ENCODE peak calls at places on chromosomes 6 and 20, in four cellular contexts. F is CD4-positive, alpha-beta T cell; H is cardiac fibroblast; U is left lung. B is an unnamed sample.

GRCh38 chr6:117549606-117550005 is 52.7 kb downstream of the GOPC start:
- DNase-seq in U (no peak), H (no peak), F (no peak), B (no peak)

GRCh38 chr20:21781446-21782075 is 76.1 kb downstream of the PAX1 start:
- DNase-seq in F (no peak), U (no peak), H (no peak), B (no peak)

GRCh38 chr6:125273965-125274364 is 27.8 kb downstream of the HDDC2 start:
- DNase-seq in H (peak), F (no peak), U (no peak), B (no peak)

GRCh38 chr6:32857156-32857891 is 3.3 kb downstream of the PSMB9 start:
- DNase-seq in U (no peak), F (no peak), H (no peak), B (no peak)

GRCh38 chr6:69064226-69064625 is 429.1 kb downstream of the ADGRB3 start:
- DNase-seq in H (no peak), F (no peak), U (no peak), B (no peak)

GRCh38 chr20:64237316-64237715 is 18.2 kb upstream of the PCMTD2 start:
- DNase-seq in F (no peak), U (peak), H (no peak), B (no peak)

GRCh38 chr6:47138046-47138445 is 95.9 kb upstream of the ADGRF1 start:
- DNase-seq in U (no peak), H (peak), F (no peak), B (no peak)

GRCh38 chr6:81999826-82000225 is 247.3 kb upstream of the TENT5A start:
- DNase-seq in F (no peak), H (peak), U (no peak), B (no peak)

GRCh38 chr6:28489366-28490190 is 26.0 kb downstream of the GPX6 start:
- DNase-seq in F (peak), U (peak), H (peak), B (no peak)

GRCh38 chr6:153959281-153959680 is 79.8 kb upstream of the OPRM1 start:
- DNase-seq in F (no peak), U (no peak), H (no peak), B (no peak)

GRCh38 chr6:35445691-35446090 is 6.4 kb upstream of the FANCE start:
- DNase-seq in U (no peak), H (peak), F (no peak), B (no peak)

DNA sequence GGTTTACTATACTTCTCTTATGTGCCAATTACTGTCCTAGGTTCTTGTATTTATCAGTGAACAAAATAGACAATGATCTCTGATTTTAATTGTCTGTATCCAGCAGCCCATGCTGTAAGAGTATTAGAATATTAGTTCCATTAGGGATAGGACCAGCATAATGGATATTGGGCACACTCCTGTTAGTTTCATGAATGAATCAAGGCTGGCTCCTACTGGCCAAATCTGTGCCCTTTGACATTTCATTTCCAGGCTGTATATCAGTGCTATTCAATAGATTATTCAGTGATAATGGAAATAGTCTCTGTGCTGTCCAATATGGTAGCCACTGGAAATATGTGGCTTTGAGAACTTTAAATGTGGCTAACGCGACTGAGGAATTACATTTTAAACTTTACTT is 1007.9 kb upstream of the FLRT3 start:
- DNase-seq in H (no peak), U (no peak), F (no peak), B (no peak)
- TF ChIP-seq CTCF in H (no peak), U (no peak), F (no peak), B (no peak)

GRCh38 chr20:58702859-58703648 is 10.5 kb downstream of the NPEPL1 start:
- DNase-seq in F (no peak), U (peak), H (no peak), B (no peak)
- TF ChIP-seq CTCF in F (peak), U (no peak), H (peak), B (no peak)

DNA sequence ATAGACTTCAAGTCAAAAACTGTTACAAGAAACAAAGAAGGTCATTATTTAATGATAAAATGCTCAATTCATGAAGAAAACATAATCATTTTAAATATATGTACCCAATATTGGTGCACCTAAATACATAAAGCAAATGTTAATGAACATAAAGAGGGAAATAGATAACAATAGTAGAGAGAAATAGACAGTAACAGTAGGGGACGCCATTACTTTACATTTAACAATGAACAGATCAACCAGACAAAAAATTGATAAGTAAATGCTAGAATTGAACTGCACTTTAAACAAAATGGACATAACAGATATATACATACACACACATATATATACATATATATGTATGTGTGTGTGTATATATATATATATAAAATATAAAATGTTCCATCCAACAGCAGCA is 37.4 kb downstream of the IL22RA2 start:
- DNase-seq in H (peak), F (no peak), U (no peak), B (no peak)
- TF ChIP-seq CTCF in H (peak), F (no peak), U (peak), B (no peak)

DNA sequence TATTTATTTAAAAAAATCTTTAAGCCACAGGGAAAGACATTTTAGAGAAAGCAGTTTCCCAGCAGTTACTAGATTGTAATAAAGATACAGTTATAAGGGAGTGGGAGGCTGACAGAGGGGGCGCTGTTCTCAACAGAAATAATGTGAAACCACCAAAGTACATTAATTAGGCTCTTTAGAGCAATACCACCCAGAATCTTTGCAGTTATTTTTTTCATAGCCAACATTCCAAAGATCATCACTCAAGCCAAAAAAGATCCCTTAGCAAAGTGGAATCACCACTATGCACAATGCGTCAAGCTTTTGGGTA is 331.3 kb upstream of the DEFB112 start:
- DNase-seq in F (no peak), H (no peak), U (no peak), B (no peak)
- TF ChIP-seq CTCF in F (no peak), H (no peak), U (no peak), B (no peak)

GRCh38 chr6:51569594-51569993 is 517.8 kb downstream of the PKHD1 start:
- DNase-seq in U (no peak), H (no peak), F (no peak), B (no peak)
- TF ChIP-seq CTCF in U (no peak), H (no peak), F (no peak), B (no peak)

DNA sequence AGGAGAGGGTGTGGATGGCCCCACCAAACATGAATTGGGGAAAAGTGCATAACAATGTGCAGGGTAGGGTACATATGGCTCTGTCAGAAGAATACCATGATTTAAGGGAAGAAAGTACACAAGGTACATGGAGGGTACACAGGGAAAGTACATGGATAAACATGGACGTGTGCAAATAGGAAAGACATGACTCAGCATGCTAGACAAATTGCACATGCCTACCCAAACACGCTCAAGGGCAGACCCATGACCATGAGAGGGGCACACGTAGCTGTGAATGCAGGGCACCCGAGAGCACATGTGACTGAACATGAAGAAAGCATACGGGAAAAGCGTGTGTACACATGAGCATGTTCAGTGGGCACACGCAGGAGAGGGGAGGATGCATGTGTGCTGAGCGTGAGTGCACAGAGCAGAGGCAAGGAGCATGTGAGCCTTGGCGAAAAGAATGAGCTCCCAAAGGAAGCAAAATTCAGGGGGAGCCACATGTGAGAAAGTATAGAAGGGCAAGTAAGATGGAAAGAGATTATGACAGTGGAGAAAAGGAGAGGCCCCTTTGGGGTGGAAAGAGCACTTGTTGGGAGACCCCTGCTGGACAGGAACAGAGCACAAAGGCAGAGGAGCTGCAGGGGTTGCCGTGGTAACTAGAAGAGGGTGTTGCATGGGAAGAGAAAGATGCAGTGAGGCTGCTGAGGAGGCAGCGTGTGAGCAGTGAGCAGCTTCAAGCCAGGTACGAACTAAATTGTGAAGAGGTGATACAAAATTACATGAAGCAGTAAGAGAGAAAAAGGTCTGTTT is 17.8 kb downstream of the OR2H2 start:
- DNase-seq in U (no peak), F (no peak), H (peak), B (no peak)
- TF ChIP-seq CTCF in U (no peak), F (no peak), H (peak), B (no peak)

GRCh38 chr20:37755665-37756064 is 61.8 kb downstream of the CTNNBL1 start:
- DNase-seq in F (no peak), U (no peak), H (no peak), B (no peak)
- TF ChIP-seq CTCF in F (no peak), U (no peak), H (no peak), B (no peak)

GRCh38 chr6:138945354-138945753 is 42.7 kb downstream of the REPS1 start:
- DNase-seq in U (no peak), F (no peak), H (no peak), B (no peak)
- TF ChIP-seq CTCF in U (no peak), F (no peak), H (peak), B (no peak)

DNA sequence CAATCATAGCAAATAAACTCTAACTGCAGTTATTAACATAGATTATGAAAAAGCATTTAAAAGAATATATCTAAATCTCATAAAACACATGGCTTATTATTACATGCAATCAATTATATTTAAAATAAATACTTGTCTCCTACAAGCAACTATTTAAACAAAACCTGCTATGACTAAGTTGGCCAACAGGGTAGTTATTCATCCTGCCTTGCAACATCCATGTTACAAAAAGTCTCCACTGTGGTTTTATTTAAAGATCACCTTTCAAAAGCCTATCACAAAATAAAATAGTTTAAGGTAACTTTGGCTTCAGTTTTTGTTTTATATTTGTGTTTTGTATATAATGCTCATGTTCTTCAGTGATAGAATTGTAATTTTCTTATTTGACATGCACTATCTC is 1127.0 kb upstream of the MAP3K7 start:
- DNase-seq in U (no peak), F (no peak), H (no peak), B (no peak)
- TF ChIP-seq CTCF in U (no peak), F (no peak), H (no peak), B (no peak)

DNA sequence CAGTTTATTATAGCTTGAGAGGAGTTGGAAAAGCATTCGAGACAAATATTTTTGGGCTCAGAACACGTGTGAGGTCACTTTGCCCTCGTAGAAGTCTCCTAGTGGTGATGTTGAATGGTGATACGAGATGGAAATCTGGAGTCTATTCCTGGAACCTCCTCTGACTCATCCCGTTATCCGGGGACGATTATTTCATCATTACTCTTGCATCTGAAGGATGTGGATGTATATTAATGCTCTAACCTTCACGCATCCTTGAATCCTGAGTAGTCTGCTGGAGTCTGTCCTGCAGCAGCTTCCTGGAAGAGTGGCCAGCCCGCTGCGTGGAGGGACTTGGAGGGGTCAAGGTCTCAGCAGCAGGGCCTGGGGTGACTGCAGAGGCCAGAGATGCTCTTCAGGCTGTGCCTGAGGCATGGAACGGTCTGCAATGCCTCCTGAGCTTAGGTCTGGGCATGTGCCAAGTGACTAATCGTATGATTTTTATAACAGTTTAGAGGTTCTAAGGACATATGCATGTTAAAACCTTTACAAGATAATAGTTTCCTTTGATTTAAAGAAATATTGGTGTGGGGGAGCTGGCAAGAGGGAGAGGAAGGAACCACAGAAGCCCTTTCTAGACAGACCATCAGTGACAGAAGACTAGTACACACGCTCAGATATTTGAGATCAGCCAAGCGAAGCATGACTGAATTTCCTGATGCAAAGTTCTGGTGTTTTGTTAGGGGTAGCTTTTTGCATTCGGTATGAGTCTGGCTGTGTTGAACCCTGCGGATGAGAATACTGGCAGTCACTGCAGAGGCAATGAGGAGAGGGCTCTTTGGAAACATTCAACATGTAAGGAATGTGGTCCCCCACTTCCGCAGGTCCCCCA is 400.2 kb downstream of the QKI start:
- DNase-seq in U (no peak), H (peak), F (no peak), B (no peak)
- TF ChIP-seq CTCF in U (no peak), H (no peak), F (no peak), B (no peak)

B was measured in activated B cell treated with CpG ODN at 0.5 μM for 24 hours.